ENCODE peak calls at places on chromosome 16, in eight cellular contexts. One of them, this sample, is unnamed.
A peak's percentile ranks its signal among the peaks of the same experiment; 100 is the strongest.

GRCh38 chr16:57572978-57573733 is 30.7 kb downstream of the ADGRG5 start:
- DNase-seq in HCEC 1CT: no peak
- DNase-seq in activated T-cell treated with anti-CD3 and anti-CD28 coated beads, Interleukin-2, amount 50 U/mL, for 72 hours: peak; percentile 27
- DNase-seq in thoracic aorta: no peak
- DNase-seq in Right ventricle myocardium superior: no peak
- DNase-seq in uterus: no peak
- DNase-seq in NCI-H1436: no peak
- DNase-seq in cardiac muscle cell: no peak
- DNase-seq in this sample: no peak

GRCh38 chr16:66849021-66849420 is 4.8 kb downstream of the CA7 start:
- DNase-seq in HCEC 1CT: no peak
- DNase-seq in activated T-cell treated with anti-CD3 and anti-CD28 coated beads, Interleukin-2, amount 50 U/mL, for 72 hours: no peak
- DNase-seq in thoracic aorta: no peak
- DNase-seq in Right ventricle myocardium superior: no peak
- DNase-seq in uterus: no peak
- DNase-seq in NCI-H1436: no peak
- DNase-seq in cardiac muscle cell: no peak
- DNase-seq in this sample: no peak

GRCh38 chr16:75044800-75045361 is 46.1 kb downstream of the ZNRF1 start:
- DNase-seq in HCEC 1CT: peak; percentile 8
- DNase-seq in activated T-cell treated with anti-CD3 and anti-CD28 coated beads, Interleukin-2, amount 50 U/mL, for 72 hours: no peak
- DNase-seq in thoracic aorta: no peak
- DNase-seq in Right ventricle myocardium superior: peak; percentile 50
- DNase-seq in uterus: peak; percentile 48
- DNase-seq in NCI-H1436: no peak
- DNase-seq in cardiac muscle cell: no peak
- DNase-seq in this sample: no peak

GRCh38 chr16:46974352-46974751 is 878 bp upstream of the DNAJA2 start:
- DNase-seq in HCEC 1CT: no peak
- DNase-seq in activated T-cell treated with anti-CD3 and anti-CD28 coated beads, Interleukin-2, amount 50 U/mL, for 72 hours: peak; percentile 19
- DNase-seq in thoracic aorta: no peak
- DNase-seq in Right ventricle myocardium superior: no peak
- DNase-seq in uterus: no peak
- DNase-seq in NCI-H1436: no peak
- DNase-seq in cardiac muscle cell: no peak
- DNase-seq in this sample: no peak

GRCh38 chr16:56202036-56202435 is 10.7 kb downstream of the GNAO1 start:
- DNase-seq in HCEC 1CT: peak; percentile 17
- DNase-seq in activated T-cell treated with anti-CD3 and anti-CD28 coated beads, Interleukin-2, amount 50 U/mL, for 72 hours: peak; percentile 60
- DNase-seq in thoracic aorta: no peak
- DNase-seq in Right ventricle myocardium superior: no peak
- DNase-seq in uterus: no peak
- DNase-seq in NCI-H1436: no peak
- DNase-seq in cardiac muscle cell: no peak
- DNase-seq in this sample: no peak

GRCh38 chr16:87541004-87541881 is 48.4 kb upstream of the ZCCHC14 start:
- DNase-seq in HCEC 1CT: peak; percentile 80
- DNase-seq in activated T-cell treated with anti-CD3 and anti-CD28 coated beads, Interleukin-2, amount 50 U/mL, for 72 hours: no peak
- DNase-seq in thoracic aorta: peak; percentile 67
- DNase-seq in Right ventricle myocardium superior: no peak
- DNase-seq in uterus: no peak
- DNase-seq in NCI-H1436: no peak
- DNase-seq in cardiac muscle cell: no peak
- DNase-seq in this sample: no peak

GRCh38 chr16:23795369-23795768 is 40.4 kb upstream of the PRKCB start:
- DNase-seq in HCEC 1CT: no peak
- DNase-seq in activated T-cell treated with anti-CD3 and anti-CD28 coated beads, Interleukin-2, amount 50 U/mL, for 72 hours: no peak
- DNase-seq in thoracic aorta: no peak
- DNase-seq in Right ventricle myocardium superior: no peak
- DNase-seq in uterus: no peak
- DNase-seq in NCI-H1436: no peak
- DNase-seq in cardiac muscle cell: no peak
- DNase-seq in this sample: no peak

GRCh38 chr16:75931043-75931442 is 204.8 kb upstream of the CPHXL start:
- DNase-seq in HCEC 1CT: peak; percentile 3
- DNase-seq in activated T-cell treated with anti-CD3 and anti-CD28 coated beads, Interleukin-2, amount 50 U/mL, for 72 hours: no peak
- DNase-seq in thoracic aorta: no peak
- DNase-seq in Right ventricle myocardium superior: no peak
- DNase-seq in uterus: no peak
- DNase-seq in NCI-H1436: no peak
- DNase-seq in cardiac muscle cell: no peak
- DNase-seq in this sample: no peak

GRCh38 chr16:81873843-81874752 is 95.0 kb downstream of the PLCG2 start:
- DNase-seq in HCEC 1CT: peak; percentile 48
- DNase-seq in activated T-cell treated with anti-CD3 and anti-CD28 coated beads, Interleukin-2, amount 50 U/mL, for 72 hours: peak; percentile 58
- DNase-seq in thoracic aorta: no peak
- DNase-seq in Right ventricle myocardium superior: peak; percentile 61
- DNase-seq in uterus: peak; percentile 52
- DNase-seq in NCI-H1436: peak; percentile 19
- DNase-seq in cardiac muscle cell: peak; percentile 75
- DNase-seq in this sample: no peak